ENCODE peak calls at places on chromosomes 3 and 15, in ten cellular contexts. S is A549, U is IMR-90, E is stomach, Z is H54, I is right lobe of liver, W is testis, K is K562, O is HCT116, J is body of pancreas. N is an unnamed sample.

GRCh38 chr15:87267798-87268197 is 988.7 kb downstream of the NTRK3 start:
- DNase-seq in S (no peak), U (peak; percentile 36), E (no peak), Z (peak; percentile 9), I (no peak), W (no peak), K (no peak), O (no peak), J (no peak), N (no peak)

GRCh38 chr3:184481924-184482671 is 79.5 kb upstream of the EPHB3 start:
- DNase-seq in S (no peak), U (no peak), E (no peak), Z (no peak), I (no peak), W (no peak), K (no peak), O (no peak), J (no peak), N (no peak)

GRCh38 chr3:15294914-15295313 is 37.5 kb downstream of the SH3BP5 start:
- DNase-seq in S (no peak), U (no peak), E (no peak), Z (no peak), I (no peak), W (peak; percentile 36), K (no peak), O (no peak), J (no peak), N (peak; percentile 40)

GRCh38 chr3:110846971-110847370 is 224.6 kb upstream of the NECTIN3 start:
- DNase-seq in S (no peak), U (no peak), E (no peak), Z (no peak), I (no peak), W (no peak), K (no peak), O (no peak), J (no peak), N (no peak)

GRCh38 chr15:74173545-74174215 is at the start of gene ISLR:
- DNase-seq in S (no peak), U (peak; percentile 8), E (no peak), Z (no peak), I (no peak), W (peak; percentile 47), K (no peak), O (no peak), J (peak; percentile 9), N (no peak)

GRCh38 chr3:184765730-184766074 is 46.3 kb upstream of the VPS8 start:
- DNase-seq in S (no peak), U (peak; percentile 74), E (no peak), Z (no peak), I (no peak), W (no peak), K (no peak), O (no peak), J (no peak), N (peak; percentile 73)

GRCh38 chr3:128009952-128010846 is 42.0 kb upstream of the SEC61A1 start:
- DNase-seq in S (peak; percentile 14), U (peak; percentile 50), E (no peak), Z (no peak), I (no peak), W (no peak), K (peak; percentile 3), O (no peak), J (no peak), N (no peak)

GRCh38 chr15:90780916-90781315 is 63.8 kb downstream of the BLM start:
- DNase-seq in S (no peak), U (no peak), E (no peak), Z (no peak), I (no peak), W (no peak), K (no peak), O (no peak), J (no peak), N (peak; percentile 78)

GRCh38 chr3:171396048-171396447 is 64.2 kb downstream of the TNIK start:
- DNase-seq in S (no peak), U (peak; percentile 31), E (no peak), Z (no peak), I (no peak), W (no peak), K (no peak), O (no peak), J (no peak), N (no peak)

GRCh38 chr3:128537091-128537703 is 44.2 kb upstream of the GATA2 start:
- DNase-seq in S (peak; percentile 23), U (no peak), E (no peak), Z (no peak), I (no peak), W (no peak), K (no peak), O (no peak), J (no peak), N (no peak)

GRCh38 chr3:109339186-109339585 is 1.8 kb upstream of the DPPA4 start:
- DNase-seq in S (no peak), U (no peak), E (no peak), Z (no peak), I (no peak), W (no peak), K (no peak), O (no peak), J (no peak), N (no peak)

GRCh38 chr15:92653836-92654524 is 1.6 kb downstream of the FAM174B start:
- DNase-seq in S (peak; percentile 55), U (no peak), E (peak; percentile 80), Z (no peak), I (peak; percentile 52), W (peak; percentile 56), K (no peak), O (no peak), J (peak; percentile 87), N (no peak)

GRCh38 chr3:165404357-165405042 is 208.3 kb upstream of the SLITRK3 start:
- DNase-seq in S (peak; percentile 10), U (no peak), E (no peak), Z (no peak), I (no peak), W (no peak), K (no peak), O (no peak), J (no peak), N (no peak)

GRCh38 chr15:100919481-100920405 is 586 bp downstream of the LRRK1 start:
- DNase-seq in S (peak; percentile 38), U (peak; percentile 19), E (no peak), Z (peak; percentile 44), I (peak; percentile 37), W (no peak), K (no peak), O (no peak), J (peak; percentile 39), N (peak; percentile 63)

GRCh38 chr15:100920516-100921135 is 1.5 kb downstream of the LRRK1 start:
- DNase-seq in S (no peak), U (no peak), E (no peak), Z (no peak), I (no peak), W (no peak), K (no peak), O (no peak), J (no peak), N (no peak)

GRCh38 chr15:100918034-100918689 is 995 bp upstream of the LRRK1 start:
- DNase-seq in S (peak; percentile 92), U (peak; percentile 62), E (peak; percentile 83), Z (peak; percentile 80), I (peak; percentile 82), W (peak; percentile 81), K (peak; percentile 69), O (peak; percentile 67), J (peak; percentile 83), N (peak; percentile 94)

GRCh38 chr15:100922192-100923040 is 3.3 kb downstream of the LRRK1 start:
- DNase-seq in S (no peak), U (no peak), E (no peak), Z (no peak), I (no peak), W (no peak), K (no peak), O (no peak), J (no peak), N (no peak)

GRCh38 chr15:100918690-100919480 is at the start of gene LRRK1:
- DNase-seq in S (peak; percentile 64), U (peak; percentile 40), E (no peak), Z (peak; percentile 27), I (peak; percentile 44), W (no peak), K (peak; percentile 28), O (no peak), J (peak; percentile 48), N (peak; percentile 90)
- TF ChIP-seq POLR2A in S (peak; percentile 58), U (no peak), E (no peak), Z (no peak), I (peak; percentile 19), W (no peak), K (no peak), O (no peak), J (peak; percentile 20), N (peak; percentile 46)

GRCh38 chr3:50570508-50571279 is 1.4 kb downstream of the HEMK1 start:
- DNase-seq in S (no peak), U (no peak), E (no peak), Z (no peak), I (no peak), W (no peak), K (no peak), O (no peak), J (no peak), N (no peak)

GRCh38 chr3:50571486-50571885 is 2.2 kb downstream of the HEMK1 start:
- DNase-seq in S (no peak), U (no peak), E (no peak), Z (no peak), I (no peak), W (no peak), K (no peak), O (no peak), J (no peak), N (no peak)

GRCh38 chr3:50567386-50568182 is at the start of gene C3orf18:
- DNase-seq in S (peak; percentile 71), U (peak; percentile 86), E (peak; percentile 95), Z (peak; percentile 88), I (peak; percentile 93), W (peak; percentile 95), K (peak; percentile 91), O (peak; percentile 57), J (peak; percentile 88), N (peak; percentile 91)

GRCh38 chr3:50567011-50567385 is 549 bp downstream of the C3orf18 start:
- DNase-seq in S (no peak), U (no peak), E (no peak), Z (no peak), I (no peak), W (no peak), K (no peak), O (no peak), J (no peak), N (no peak)

GRCh38 chr3:50568947-50569749 is at the start of gene HEMK1:
- DNase-seq in S (peak; percentile 91), U (peak; percentile 91), E (peak; percentile 99), Z (peak; percentile 98), I (peak; percentile 98), W (peak; percentile 98), K (peak; percentile 95), O (peak; percentile 94), J (peak; percentile 98), N (peak; percentile 93)
- TF ChIP-seq POLR2A in S (peak; percentile 23), U (peak; percentile 69), E (no peak), Z (peak; percentile 75), I (no peak), W (no peak), K (peak; percentile 57), O (no peak), J (no peak), N (peak; percentile 41)

GRCh38 chr3:148697311-148698189 is at the start of gene AGTR1:
- DNase-seq in S (peak; percentile 38), U (peak; percentile 24), E (peak; percentile 28), Z (peak; percentile 21), I (peak; percentile 91), W (peak; percentile 69), K (no peak), O (no peak), J (peak; percentile 44), N (no peak)
- TF ChIP-seq POLR2A in S (peak; percentile 23), U (no peak), E (no peak), Z (peak; percentile 19), I (peak; percentile 97), W (no peak), K (no peak), O (no peak), J (no peak), N (no peak)

GRCh38 chr3:45995370-45996192 is at the start of gene FYCO1:
- DNase-seq in S (peak; percentile 84), U (peak; percentile 86), E (peak; percentile 94), Z (peak; percentile 98), I (peak; percentile 94), W (peak; percentile 96), K (peak; percentile 95), O (peak; percentile 76), J (peak; percentile 92), N (peak; percentile 94)
- TF ChIP-seq POLR2A in S (peak; percentile 42), U (peak; percentile 28), E (no peak), Z (no peak), I (peak; percentile 86), W (no peak), K (peak; percentile 88), O (no peak), J (peak; percentile 66), N (peak; percentile 76)